ENCODE peak calls at places on chromosomes 2 and 18, in eight cellular contexts. E is kidney epithelial cell, S is heart right ventricle, H is neural progenitor cell, V is left lung, P is Peyer's patch, Q is GM23248, I is aorta. N is an unnamed sample.

GRCh38 chr2:17958486-17959092 is 80.1 kb downstream of the KCNS3 start:
- DNase-seq in H (no peak), E (no peak), Q (no peak), I (no peak), P (no peak), S (no peak), V (no peak), N (no peak)

GRCh38 chr2:189421644-189422043 is 19.6 kb upstream of the WDR75 start:
- DNase-seq in S (no peak), P (no peak), E (peak; percentile 43), I (no peak), H (no peak), Q (peak; percentile 60), V (no peak), N (no peak)

GRCh38 chr2:103959174-103960125 is 894.5 kb upstream of the POU3F3 start:
- DNase-seq in E (no peak), V (no peak), S (no peak), P (no peak), H (peak; percentile 76), Q (peak; percentile 40), I (no peak), N (peak; percentile 19)

GRCh38 chr2:74235041-74235440 is 36.6 kb downstream of the MTHFD2 start:
- DNase-seq in P (no peak), S (no peak), H (no peak), V (no peak), I (no peak), E (no peak), Q (no peak), N (no peak)

GRCh38 chr2:175734679-175735078 is 267.4 kb downstream of the LNPK start:
- DNase-seq in P (no peak), V (no peak), I (no peak), S (peak; percentile 18), H (peak; percentile 33), E (no peak), Q (no peak), N (no peak)

GRCh38 chr2:146544701-146545100 is 1300.1 kb upstream of the ACVR2A start:
- DNase-seq in Q (no peak), I (no peak), V (no peak), H (no peak), S (no peak), P (no peak), E (no peak), N (no peak)

GRCh38 chr2:100983201-100983600 is 18.9 kb upstream of the RPL31 start:
- DNase-seq in H (no peak), Q (no peak), P (no peak), S (no peak), I (peak; percentile 68), V (no peak), E (no peak), N (no peak)

GRCh38 chr2:240964221-240964853 is 34.1 kb upstream of the SNED1 start:
- DNase-seq in Q (no peak), E (no peak), I (peak; percentile 58), S (no peak), V (peak; percentile 32), H (no peak), P (peak; percentile 40), N (no peak)

GRCh38 chr2:62604336-62604735 is 98.3 kb upstream of the TMEM17 start:
- DNase-seq in P (no peak), E (no peak), H (no peak), I (no peak), S (no peak), Q (peak; percentile 20), V (no peak), N (no peak)

GRCh38 chr18:46416706-46417638 is 240.0 kb downstream of the LOXHD1 start:
- DNase-seq in I (peak; percentile 21), H (no peak), V (no peak), Q (peak; percentile 11), E (no peak), S (no peak), P (no peak), N (peak; percentile 64)

GRCh38 chr2:68737717-68738116 is 3.1 kb downstream of the ARHGAP25 start:
- DNase-seq in V (no peak), S (no peak), P (peak; percentile 72), E (no peak), I (no peak), H (no peak), Q (no peak), N (peak; percentile 67)

GRCh38 chr2:96869824-96870630 is at the start of gene SEMA4C:
- DNase-seq in P (peak; percentile 76), I (peak; percentile 91), V (no peak), H (peak; percentile 80), S (peak; percentile 79), E (no peak), Q (peak; percentile 75), N (no peak)

GRCh38 chr2:234240917-234241316 is 190.4 kb downstream of the SPP2 start:
- DNase-seq in I (no peak), Q (peak; percentile 80), P (no peak), E (peak; percentile 73), S (no peak), V (no peak), H (no peak), N (no peak)

GRCh38 chr2:215961981-215962380 is 51.4 kb downstream of the MREG start:
- DNase-seq in Q (no peak), V (no peak), P (no peak), E (no peak), I (no peak), S (no peak), H (no peak), N (no peak)

GRCh38 chr18:199768-200167 is 41.4 kb downstream of the USP14 start:
- DNase-seq in Q (no peak), I (no peak), P (no peak), E (no peak), V (no peak), H (no peak), S (no peak), N (no peak)

GRCh38 chr18:43805646-43806194 is 528.4 kb upstream of the SYT4 start:
- DNase-seq in I (no peak), V (peak; percentile 41), H (no peak), Q (no peak), E (no peak), P (no peak), S (no peak), N (no peak)

GRCh38 chr18:32470136-32470712 is 458 bp downstream of the GAREM1 start:
- DNase-seq in I (peak; percentile 83), P (peak; percentile 55), V (no peak), S (peak; percentile 54), Q (peak; percentile 63), E (no peak), H (peak; percentile 69), N (no peak)

GRCh38 chr18:23827681-23828080 is 138.4 kb downstream of the LAMA3 start:
- DNase-seq in Q (no peak), I (no peak), S (no peak), P (no peak), H (no peak), V (no peak), E (peak; percentile 84), N (no peak)

GRCh38 chr2:239762742-239763269 is 262.3 kb downstream of the NDUFA10 start:
- DNase-seq in E (no peak), Q (peak; percentile 14), V (no peak), S (no peak), P (no peak), H (no peak), I (peak; percentile 74), N (no peak)

GRCh38 chr2:63525905-63526304 is 62.4 kb downstream of the WDPCP start:
- DNase-seq in P (no peak), H (no peak), I (no peak), V (no peak), S (no peak), E (no peak), Q (no peak), N (no peak)

GRCh38 chr2:159084395-159085370 is 116.2 kb downstream of the TANC1 start:
- DNase-seq in Q (peak; percentile 51), S (no peak), E (no peak), H (no peak), V (no peak), P (no peak), I (no peak), N (no peak)
- H3K4me3 ChIP-seq in Q (no peak overlapping the region), S (no peak overlapping the region), E (no peak overlapping the region), H (no peak overlapping the region), V (no peak overlapping the region), P (no peak overlapping the region), I (no peak overlapping the region), N (no peak overlapping the region)

GRCh38 chr2:9738718-9739496 is 104.4 kb upstream of the TAF1B start:
- DNase-seq in I (no peak), P (peak; percentile 67), S (no peak), V (no peak), Q (peak; percentile 71), E (no peak), H (no peak), N (no peak)
- H3K4me3 ChIP-seq in I (no peak overlapping the region), P (peak overlapping the region; percentile 42), S (peak overlapping the region; percentile 47), V (peak overlapping the region; percentile 11), Q (peak overlapping the region; percentile 47), E (no peak overlapping the region), H (no peak overlapping the region), N (no peak overlapping the region)

GRCh38 chr2:161133366-161133765 is 26.9 kb upstream of the TANK start:
- DNase-seq in P (no peak), Q (no peak), V (no peak), S (no peak), H (no peak), I (no peak), E (no peak), N (no peak)
- H3K4me3 ChIP-seq in P (no peak overlapping the region), Q (no peak overlapping the region), V (no peak overlapping the region), S (no peak overlapping the region), H (no peak overlapping the region), I (no peak overlapping the region), E (no peak overlapping the region), N (no peak overlapping the region)

GRCh38 chr2:219512524-219513216 is 1.6 kb upstream of the ASIC4 start:
- DNase-seq in H (peak; percentile 85), Q (no peak), P (no peak), V (no peak), I (no peak), S (no peak), E (no peak), N (no peak)
- H3K4me3 ChIP-seq in H (peak overlapping the region; percentile 12), Q (no peak overlapping the region), P (no peak overlapping the region), V (no peak overlapping the region), I (no peak overlapping the region), S (no peak overlapping the region), E (no peak overlapping the region), N (no peak overlapping the region)